ENCODE peak calls at places on chromosomes 13 and 19, in five cellular contexts. One of them, this sample, is unnamed.
A peak's percentile ranks its signal among the peaks of the same experiment; 100 is the strongest.

GRCh38 chr19:2887391-2887914 is 13.3 kb upstream of the ZNF57 start:
- DNase-seq in body of pancreas: peak; percentile 19
- DNase-seq in esophagus squamous epithelium: no peak
- DNase-seq in progenitor cell of endocrine pancreas: no peak
- DNase-seq in left cardiac atrium: no peak
- DNase-seq in this sample: no peak

GRCh38 chr19:56071151-56071550 is 49.9 kb downstream of the ZNF787 start:
- DNase-seq in body of pancreas: no peak
- DNase-seq in esophagus squamous epithelium: no peak
- DNase-seq in progenitor cell of endocrine pancreas: no peak
- DNase-seq in left cardiac atrium: no peak
- DNase-seq in this sample: no peak

GRCh38 chr13:99977334-99977911 is 4.2 kb upstream of the ZIC2 start:
- DNase-seq in body of pancreas: no peak
- DNase-seq in esophagus squamous epithelium: no peak
- DNase-seq in progenitor cell of endocrine pancreas: no peak
- DNase-seq in left cardiac atrium: no peak
- DNase-seq in this sample: no peak

GRCh38 chr19:30563691-30564090 is 191.5 kb downstream of the ZNF536 start:
- DNase-seq in body of pancreas: no peak
- DNase-seq in esophagus squamous epithelium: no peak
- DNase-seq in progenitor cell of endocrine pancreas: no peak
- DNase-seq in left cardiac atrium: no peak
- DNase-seq in this sample: no peak

GRCh38 chr19:43489310-43489709 is 15.2 kb downstream of the PHLDB3 start:
- DNase-seq in body of pancreas: no peak
- DNase-seq in esophagus squamous epithelium: no peak
- DNase-seq in progenitor cell of endocrine pancreas: no peak
- DNase-seq in left cardiac atrium: no peak
- DNase-seq in this sample: no peak

GRCh38 chr13:48334534-48335127 is 31.1 kb downstream of the RB1 start:
- DNase-seq in body of pancreas: no peak
- DNase-seq in esophagus squamous epithelium: no peak
- DNase-seq in progenitor cell of endocrine pancreas: no peak
- DNase-seq in left cardiac atrium: no peak
- DNase-seq in this sample: no peak

GRCh38 chr19:34241513-34242337 is 12.6 kb upstream of the GARRE1 start:
- DNase-seq in body of pancreas: peak; percentile 84
- DNase-seq in esophagus squamous epithelium: no peak
- DNase-seq in progenitor cell of endocrine pancreas: peak; percentile 40
- DNase-seq in left cardiac atrium: no peak
- DNase-seq in this sample: peak; percentile 71

GRCh38 chr19:54369082-54369691 is 4.5 kb upstream of the LAIR1 start:
- DNase-seq in body of pancreas: no peak
- DNase-seq in esophagus squamous epithelium: no peak
- DNase-seq in progenitor cell of endocrine pancreas: no peak
- DNase-seq in left cardiac atrium: no peak
- DNase-seq in this sample: no peak

GRCh38 chr19:8302734-8303133 is 5.4 kb downstream of the CD320 start:
- DNase-seq in body of pancreas: no peak
- DNase-seq in esophagus squamous epithelium: no peak
- DNase-seq in progenitor cell of endocrine pancreas: no peak
- DNase-seq in left cardiac atrium: peak; percentile 8
- DNase-seq in this sample: no peak

GRCh38 chr13:97125051-97125809 is 96.9 kb upstream of the MBNL2 start:
- DNase-seq in body of pancreas: peak; percentile 52
- DNase-seq in esophagus squamous epithelium: no peak
- DNase-seq in progenitor cell of endocrine pancreas: no peak
- DNase-seq in left cardiac atrium: peak; percentile 35
- DNase-seq in this sample: peak; percentile 39

GRCh38 chr13:50141660-50142010 is 126.4 kb downstream of the KCNRG start:
- DNase-seq in body of pancreas: no peak
- DNase-seq in esophagus squamous epithelium: no peak
- DNase-seq in progenitor cell of endocrine pancreas: no peak
- DNase-seq in left cardiac atrium: no peak
- DNase-seq in this sample: no peak

GRCh38 chr19:16067205-16067938 is 8.9 kb upstream of the TPM4 start:
- DNase-seq in body of pancreas: peak; percentile 34
- DNase-seq in esophagus squamous epithelium: no peak
- DNase-seq in progenitor cell of endocrine pancreas: no peak
- DNase-seq in left cardiac atrium: peak; percentile 79
- DNase-seq in this sample: peak; percentile 86

GRCh38 chr13:94537740-94538630 is 58.0 kb downstream of the TGDS start:
- DNase-seq in body of pancreas: no peak
- DNase-seq in esophagus squamous epithelium: no peak
- DNase-seq in progenitor cell of endocrine pancreas: no peak
- DNase-seq in left cardiac atrium: no peak
- DNase-seq in this sample: no peak

GRCh38 chr19:9535934-9536333 is 2.5 kb downstream of the ZNF426 start:
- DNase-seq in body of pancreas: no peak
- DNase-seq in esophagus squamous epithelium: no peak
- DNase-seq in progenitor cell of endocrine pancreas: no peak
- DNase-seq in left cardiac atrium: no peak
- DNase-seq in this sample: no peak

GRCh38 chr13:105442941-105443340 is 1092.5 kb downstream of the EFNB2 start:
- DNase-seq in body of pancreas: no peak
- DNase-seq in esophagus squamous epithelium: no peak
- DNase-seq in progenitor cell of endocrine pancreas: no peak
- DNase-seq in left cardiac atrium: no peak
- DNase-seq in this sample: no peak

GRCh38 chr19:55443045-55443823 is at the start of gene SHISA7:
- DNase-seq in body of pancreas: no peak
- DNase-seq in esophagus squamous epithelium: no peak
- DNase-seq in progenitor cell of endocrine pancreas: no peak
- DNase-seq in left cardiac atrium: no peak
- DNase-seq in this sample: no peak

GRCh38 chr19:29965529-29965928 is 23.5 kb downstream of the URI1 start:
- DNase-seq in body of pancreas: no peak
- DNase-seq in esophagus squamous epithelium: no peak
- DNase-seq in progenitor cell of endocrine pancreas: no peak
- DNase-seq in left cardiac atrium: no peak
- DNase-seq in this sample: no peak

GRCh38 chr19:51366999-51367564 is 894 bp upstream of the ETFB start:
- DNase-seq in body of pancreas: no peak
- DNase-seq in esophagus squamous epithelium: no peak
- DNase-seq in progenitor cell of endocrine pancreas: peak; percentile 27
- DNase-seq in left cardiac atrium: peak; percentile 45
- DNase-seq in this sample: no peak

GRCh38 chr13:108779308-108779707 is 149.9 kb downstream of the MYO16 start:
- DNase-seq in body of pancreas: no peak
- DNase-seq in esophagus squamous epithelium: no peak
- DNase-seq in progenitor cell of endocrine pancreas: no peak
- DNase-seq in left cardiac atrium: no peak
- DNase-seq in this sample: no peak

GRCh38 chr19:45146716-45147337 is 14.0 kb downstream of the NKPD1 start:
- DNase-seq in body of pancreas: no peak
- DNase-seq in esophagus squamous epithelium: no peak
- DNase-seq in progenitor cell of endocrine pancreas: no peak
- DNase-seq in left cardiac atrium: no peak
- DNase-seq in this sample: no peak

GRCh38 chr13:100594731-100595130 is 6.1 kb upstream of the GGACT start:
- DNase-seq in body of pancreas: peak; percentile 72
- DNase-seq in esophagus squamous epithelium: no peak
- DNase-seq in progenitor cell of endocrine pancreas: no peak
- DNase-seq in left cardiac atrium: no peak
- DNase-seq in this sample: peak; percentile 46

GRCh38 chr13:44331446-44331845 is 42.2 kb upstream of the SERP2 start:
- DNase-seq in body of pancreas: no peak
- DNase-seq in esophagus squamous epithelium: no peak
- DNase-seq in progenitor cell of endocrine pancreas: no peak
- DNase-seq in left cardiac atrium: no peak
- DNase-seq in this sample: no peak

GRCh38 chr19:18223860-18224524 is 2.2 kb downstream of the PDE4C start:
- DNase-seq in body of pancreas: peak; percentile 19
- DNase-seq in esophagus squamous epithelium: no peak
- DNase-seq in progenitor cell of endocrine pancreas: no peak
- DNase-seq in left cardiac atrium: peak; percentile 50
- DNase-seq in this sample: peak; percentile 70

GRCh38 chr19:40467007-40467565 is 285 bp downstream of the SPTBN4 start:
- DNase-seq in body of pancreas: peak; percentile 17
- DNase-seq in esophagus squamous epithelium: no peak
- DNase-seq in progenitor cell of endocrine pancreas: no peak
- DNase-seq in left cardiac atrium: no peak
- DNase-seq in this sample: no peak

GRCh38 chr19:52343548-52343947 is 7.5 kb downstream of the ZNF610 start:
- DNase-seq in body of pancreas: peak; percentile 48
- DNase-seq in esophagus squamous epithelium: no peak
- DNase-seq in progenitor cell of endocrine pancreas: peak; percentile 68
- DNase-seq in left cardiac atrium: peak; percentile 70
- DNase-seq in this sample: peak; percentile 24

This sample was measured in mucosa of descending colon.